ENCODE peak calls at places on chromosomes 1 and 21, in ten cellular contexts. One of them, this sample, is unnamed.

GRCh38 chr1:81666586-81666985 is 134.1 kb upstream of the ADGRL2 start:
- DNase-seq in IMR-90: peak; percentile 40
- DNase-seq in PC-3: no peak
- DNase-seq in mesenchymal stem cell: peak; percentile 16
- DNase-seq in GM23338: no peak
- DNase-seq in HepG2: no peak
- DNase-seq in OCI-LY7: no peak
- DNase-seq in HCT116: no peak
- DNase-seq in K562: no peak
- DNase-seq in hepatocyte: no peak
- DNase-seq in this sample: no peak

GRCh38 chr1:40132383-40133121 is 28.6 kb upstream of the RLF start:
- DNase-seq in IMR-90: no peak
- DNase-seq in PC-3: no peak
- DNase-seq in mesenchymal stem cell: no peak
- DNase-seq in GM23338: peak; percentile 7
- DNase-seq in HepG2: no peak
- DNase-seq in OCI-LY7: no peak
- DNase-seq in HCT116: no peak
- DNase-seq in K562: no peak
- DNase-seq in hepatocyte: no peak
- DNase-seq in this sample: no peak

GRCh38 chr21:38881041-38881570 is 75.4 kb downstream of the ETS2 start:
- DNase-seq in IMR-90: no peak
- DNase-seq in PC-3: peak; percentile 73
- DNase-seq in mesenchymal stem cell: no peak
- DNase-seq in GM23338: no peak
- DNase-seq in HepG2: no peak
- DNase-seq in OCI-LY7: no peak
- DNase-seq in HCT116: no peak
- DNase-seq in K562: no peak
- DNase-seq in hepatocyte: no peak
- DNase-seq in this sample: no peak

GRCh38 chr1:23446644-23447310 is 22.2 kb upstream of the TCEA3 start:
- DNase-seq in IMR-90: no peak
- DNase-seq in PC-3: no peak
- DNase-seq in mesenchymal stem cell: no peak
- DNase-seq in GM23338: no peak
- DNase-seq in HepG2: no peak
- DNase-seq in OCI-LY7: no peak
- DNase-seq in HCT116: no peak
- DNase-seq in K562: no peak
- DNase-seq in hepatocyte: no peak
- DNase-seq in this sample: no peak

GRCh38 chr1:5447479-5448070 is 544.6 kb downstream of the NPHP4 start:
- DNase-seq in IMR-90: no peak
- DNase-seq in PC-3: no peak
- DNase-seq in mesenchymal stem cell: no peak
- DNase-seq in GM23338: no peak
- DNase-seq in HepG2: no peak
- DNase-seq in OCI-LY7: no peak
- DNase-seq in HCT116: no peak
- DNase-seq in K562: no peak
- DNase-seq in hepatocyte: peak; percentile 26
- DNase-seq in this sample: no peak

GRCh38 chr1:166172106-166172505 is 5.3 kb upstream of the FAM78B start:
- DNase-seq in IMR-90: no peak
- DNase-seq in PC-3: no peak
- DNase-seq in mesenchymal stem cell: no peak
- DNase-seq in GM23338: no peak
- DNase-seq in HepG2: no peak
- DNase-seq in OCI-LY7: no peak
- DNase-seq in HCT116: no peak
- DNase-seq in K562: no peak
- DNase-seq in hepatocyte: no peak
- DNase-seq in this sample: no peak

GRCh38 chr1:110319332-110320167 is 19.6 kb upstream of the RBM15 start:
- DNase-seq in IMR-90: no peak
- DNase-seq in PC-3: no peak
- DNase-seq in mesenchymal stem cell: no peak
- DNase-seq in GM23338: no peak
- DNase-seq in HepG2: no peak
- DNase-seq in OCI-LY7: no peak
- DNase-seq in HCT116: no peak
- DNase-seq in K562: no peak
- DNase-seq in hepatocyte: no peak
- DNase-seq in this sample: no peak

GRCh38 chr1:182054698-182055326 is 6.7 kb downstream of the ZNF648 start:
- DNase-seq in IMR-90: no peak
- DNase-seq in PC-3: peak; percentile 59
- DNase-seq in mesenchymal stem cell: no peak
- DNase-seq in GM23338: peak; percentile 93
- DNase-seq in HepG2: peak; percentile 39
- DNase-seq in OCI-LY7: peak; percentile 62
- DNase-seq in HCT116: peak; percentile 26
- DNase-seq in K562: peak; percentile 47
- DNase-seq in hepatocyte: peak; percentile 56
- DNase-seq in this sample: peak; percentile 84

DNA sequence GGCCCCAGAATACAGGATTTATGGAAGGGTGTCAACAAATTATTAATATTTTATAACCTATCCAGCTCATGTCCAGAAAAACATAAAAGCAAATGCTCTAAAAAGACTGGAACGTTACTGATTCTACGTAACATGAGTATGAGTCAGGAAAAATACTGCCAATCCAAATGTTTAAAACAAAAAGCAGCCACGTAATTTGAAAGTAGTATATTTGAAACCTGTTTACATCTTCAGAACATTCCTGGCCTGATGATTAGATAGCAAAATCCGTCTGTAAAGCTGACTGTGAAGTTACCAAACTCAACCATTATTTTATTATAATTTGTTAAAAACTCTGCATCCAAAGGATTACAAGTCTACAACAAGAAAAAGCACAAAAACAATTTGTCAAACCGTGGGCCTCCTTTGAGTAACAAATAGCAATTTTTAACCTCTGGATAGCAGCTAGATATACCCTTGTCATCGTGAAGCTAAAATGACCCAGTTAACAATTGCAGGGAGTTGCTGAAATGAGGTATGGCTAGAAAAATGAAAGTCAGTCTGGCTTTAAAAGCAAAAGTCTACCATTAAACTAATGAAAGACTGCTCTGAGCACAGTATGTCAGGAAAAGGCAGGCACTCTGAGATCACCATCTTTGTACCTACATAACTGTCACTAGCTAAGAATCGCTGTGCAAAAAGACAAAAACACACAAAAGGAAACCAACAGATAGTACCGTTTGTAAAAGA is 1.2 kb downstream of the UBR4 start:
- DNase-seq in IMR-90: peak; percentile 91
- DNase-seq in PC-3: peak; percentile 43
- DNase-seq in mesenchymal stem cell: peak; percentile 83
- DNase-seq in GM23338: no peak
- DNase-seq in HepG2: no peak
- DNase-seq in OCI-LY7: no peak
- DNase-seq in HCT116: no peak
- DNase-seq in K562: no peak
- DNase-seq in hepatocyte: no peak
- DNase-seq in this sample: no peak
- H3K4me1 ChIP-seq in IMR-90: peaks cover 7% of the 10 kb centered on the region
- H3K4me1 ChIP-seq in PC-3: peaks cover 44% of the 10 kb centered on the region
- H3K4me1 ChIP-seq in mesenchymal stem cell: peaks cover 8% of the 10 kb centered on the region
- H3K4me1 ChIP-seq in GM23338: peaks cover 26% of the 10 kb centered on the region
- H3K4me1 ChIP-seq in HepG2: peaks cover 82% of the 10 kb centered on the region
- H3K4me1 ChIP-seq in OCI-LY7: peaks cover 57% of the 10 kb centered on the region
- H3K4me1 ChIP-seq in HCT116: peaks cover 37% of the 10 kb centered on the region
- H3K4me1 ChIP-seq in K562: peaks cover 20% of the 10 kb centered on the region
- H3K4me1 ChIP-seq in hepatocyte: peaks cover 51% of the 10 kb centered on the region
- H3K4me1 ChIP-seq in this sample: peaks cover 69% of the 10 kb centered on the region

DNA sequence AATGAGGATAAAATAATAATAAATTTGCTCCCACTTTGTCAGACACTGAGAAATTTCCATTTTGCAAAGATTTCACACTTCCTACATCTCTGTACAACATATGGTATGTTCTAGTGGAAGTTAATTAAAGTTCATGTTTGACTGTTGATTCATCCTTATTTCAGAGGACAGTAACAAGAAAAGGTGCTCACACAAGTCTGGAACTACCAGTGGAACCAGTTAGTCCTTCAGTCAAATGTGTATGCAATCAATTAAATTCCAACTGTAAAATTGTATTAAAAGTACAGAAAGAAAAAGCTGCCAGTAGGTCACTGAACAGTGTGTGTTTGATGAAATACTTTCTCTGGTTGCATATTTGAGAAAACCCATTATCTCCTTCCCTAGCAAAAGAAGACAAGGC is 496.0 kb upstream of the PKN2 start:
- DNase-seq in IMR-90: no peak
- DNase-seq in PC-3: no peak
- DNase-seq in mesenchymal stem cell: no peak
- DNase-seq in GM23338: no peak
- DNase-seq in HepG2: no peak
- DNase-seq in OCI-LY7: no peak
- DNase-seq in HCT116: no peak
- DNase-seq in K562: no peak
- DNase-seq in hepatocyte: no peak
- DNase-seq in this sample: no peak
- H2AFZ ChIP-seq in IMR-90: no peak overlapping the region
- H2AFZ ChIP-seq in PC-3: no peak overlapping the region
- H2AFZ ChIP-seq in mesenchymal stem cell: no peak overlapping the region
- H2AFZ ChIP-seq in GM23338: no peak overlapping the region
- H2AFZ ChIP-seq in HepG2: no peak overlapping the region
- H2AFZ ChIP-seq in OCI-LY7: no peak overlapping the region
- H2AFZ ChIP-seq in HCT116: no peak overlapping the region
- H2AFZ ChIP-seq in K562: no peak overlapping the region
- H2AFZ ChIP-seq in hepatocyte: no peak overlapping the region
- H2AFZ ChIP-seq in this sample: no peak overlapping the region

GRCh38 chr1:8464987-8465386 is 147.1 kb downstream of the SLC45A1 start:
- DNase-seq in IMR-90: peak; percentile 74
- DNase-seq in PC-3: no peak
- DNase-seq in mesenchymal stem cell: peak; percentile 58
- DNase-seq in GM23338: no peak
- DNase-seq in HepG2: no peak
- DNase-seq in OCI-LY7: peak; percentile 45
- DNase-seq in HCT116: no peak
- DNase-seq in K562: no peak
- DNase-seq in hepatocyte: no peak
- DNase-seq in this sample: no peak

GRCh38 chr1:8464377-8464776 is 146.5 kb downstream of the SLC45A1 start:
- DNase-seq in IMR-90: no peak
- DNase-seq in PC-3: no peak
- DNase-seq in mesenchymal stem cell: no peak
- DNase-seq in GM23338: peak; percentile 47
- DNase-seq in HepG2: no peak
- DNase-seq in OCI-LY7: no peak
- DNase-seq in HCT116: no peak
- DNase-seq in K562: no peak
- DNase-seq in hepatocyte: no peak
- DNase-seq in this sample: no peak

GRCh38 chr1:8461341-8462110 is 143.6 kb downstream of the SLC45A1 start:
- DNase-seq in IMR-90: no peak
- DNase-seq in PC-3: no peak
- DNase-seq in mesenchymal stem cell: no peak
- DNase-seq in GM23338: no peak
- DNase-seq in HepG2: no peak
- DNase-seq in OCI-LY7: peak; percentile 83
- DNase-seq in HCT116: no peak
- DNase-seq in K562: no peak
- DNase-seq in hepatocyte: no peak
- DNase-seq in this sample: no peak

GRCh38 chr1:8462298-8462946 is 144.5 kb downstream of the SLC45A1 start:
- DNase-seq in IMR-90: no peak
- DNase-seq in PC-3: no peak
- DNase-seq in mesenchymal stem cell: peak; percentile 24
- DNase-seq in GM23338: no peak
- DNase-seq in HepG2: no peak
- DNase-seq in OCI-LY7: no peak
- DNase-seq in HCT116: no peak
- DNase-seq in K562: no peak
- DNase-seq in hepatocyte: no peak
- DNase-seq in this sample: no peak

DNA sequence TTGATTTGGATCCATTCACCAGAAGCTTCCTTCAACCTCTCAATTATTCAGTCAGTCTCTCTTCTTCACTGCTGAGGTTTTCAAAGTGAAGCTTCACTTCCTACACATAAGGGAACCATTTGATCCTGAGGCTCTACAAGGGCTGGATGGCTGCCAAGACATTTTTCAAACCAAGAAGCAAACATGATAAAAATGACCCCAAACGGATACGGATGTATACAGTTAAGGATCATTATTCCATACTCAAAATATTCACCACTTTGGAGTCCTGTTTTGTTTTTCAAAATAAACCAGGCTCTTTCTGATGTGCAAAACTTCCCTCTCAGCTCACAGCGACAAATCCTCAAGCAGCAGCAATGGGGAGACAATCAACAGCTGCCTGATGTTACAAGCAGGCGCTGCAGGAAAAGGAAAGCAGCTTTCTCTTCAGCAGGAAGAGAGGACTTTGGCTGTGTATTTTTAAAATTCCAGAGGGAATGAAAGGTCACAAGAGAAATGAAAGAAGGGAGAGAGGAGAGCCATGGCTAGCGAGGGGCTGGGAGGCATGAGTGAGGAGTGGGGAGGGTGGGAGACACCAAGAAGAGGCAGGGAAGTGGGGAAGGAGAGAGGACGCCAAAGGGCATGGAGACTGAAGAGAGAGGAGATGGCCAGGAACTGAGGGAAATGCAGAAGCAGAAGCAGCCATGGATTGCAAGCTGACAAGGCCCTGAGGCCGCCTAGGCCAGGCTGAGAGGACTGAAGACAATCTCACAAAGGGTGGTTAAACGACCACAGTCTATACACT is 145.4 kb downstream of the SLC45A1 start:
- DNase-seq in IMR-90: peak; percentile 89
- DNase-seq in PC-3: peak; percentile 44
- DNase-seq in mesenchymal stem cell: peak; percentile 93
- DNase-seq in GM23338: no peak
- DNase-seq in HepG2: peak; percentile 60
- DNase-seq in OCI-LY7: peak; percentile 42
- DNase-seq in HCT116: no peak
- DNase-seq in K562: no peak
- DNase-seq in hepatocyte: peak; percentile 45
- DNase-seq in this sample: no peak
- H3K4me1 ChIP-seq in IMR-90: peaks cover 37% of the 10 kb centered on the region
- H3K4me1 ChIP-seq in PC-3: peaks cover 11% of the 10 kb centered on the region
- H3K4me1 ChIP-seq in mesenchymal stem cell: peaks cover 18% of the 10 kb centered on the region
- H3K4me1 ChIP-seq in GM23338: peaks cover 71% of the 10 kb centered on the region
- H3K4me1 ChIP-seq in HepG2: peaks cover 60% of the 10 kb centered on the region
- H3K4me1 ChIP-seq in OCI-LY7: peaks cover 94% of the 10 kb centered on the region
- H3K4me1 ChIP-seq in HCT116: no peaks in the 10 kb centered on the region
- H3K4me1 ChIP-seq in K562: peaks cover 15% of the 10 kb centered on the region
- H3K4me1 ChIP-seq in hepatocyte: peaks cover 34% of the 10 kb centered on the region
- H3K4me1 ChIP-seq in this sample: peaks cover 29% of the 10 kb centered on the region

GRCh38 chr1:16047791-16048475 is 4.4 kb downstream of the CLCNKB start:
- DNase-seq in IMR-90: no peak
- DNase-seq in PC-3: no peak
- DNase-seq in mesenchymal stem cell: no peak
- DNase-seq in GM23338: no peak
- DNase-seq in HepG2: no peak
- DNase-seq in OCI-LY7: no peak
- DNase-seq in HCT116: no peak
- DNase-seq in K562: no peak
- DNase-seq in hepatocyte: no peak
- DNase-seq in this sample: no peak

GRCh38 chr1:16046865-16047264 is 3.3 kb downstream of the CLCNKB start:
- DNase-seq in IMR-90: no peak
- DNase-seq in PC-3: no peak
- DNase-seq in mesenchymal stem cell: peak; percentile 39
- DNase-seq in GM23338: no peak
- DNase-seq in HepG2: peak; percentile 34
- DNase-seq in OCI-LY7: no peak
- DNase-seq in HCT116: no peak
- DNase-seq in K562: no peak
- DNase-seq in hepatocyte: peak; percentile 43
- DNase-seq in this sample: no peak

GRCh38 chr1:16050328-16050727 is 6.7 kb downstream of the CLCNKB start:
- DNase-seq in IMR-90: no peak
- DNase-seq in PC-3: no peak
- DNase-seq in mesenchymal stem cell: no peak
- DNase-seq in GM23338: no peak
- DNase-seq in HepG2: no peak
- DNase-seq in OCI-LY7: no peak
- DNase-seq in HCT116: no peak
- DNase-seq in K562: no peak
- DNase-seq in hepatocyte: no peak
- DNase-seq in this sample: no peak

GRCh38 chr1:16051039-16051438 is 7.5 kb downstream of the CLCNKB start:
- DNase-seq in IMR-90: no peak
- DNase-seq in PC-3: no peak
- DNase-seq in mesenchymal stem cell: no peak
- DNase-seq in GM23338: no peak
- DNase-seq in HepG2: no peak
- DNase-seq in OCI-LY7: no peak
- DNase-seq in HCT116: no peak
- DNase-seq in K562: no peak
- DNase-seq in hepatocyte: no peak
- DNase-seq in this sample: no peak

DNA sequence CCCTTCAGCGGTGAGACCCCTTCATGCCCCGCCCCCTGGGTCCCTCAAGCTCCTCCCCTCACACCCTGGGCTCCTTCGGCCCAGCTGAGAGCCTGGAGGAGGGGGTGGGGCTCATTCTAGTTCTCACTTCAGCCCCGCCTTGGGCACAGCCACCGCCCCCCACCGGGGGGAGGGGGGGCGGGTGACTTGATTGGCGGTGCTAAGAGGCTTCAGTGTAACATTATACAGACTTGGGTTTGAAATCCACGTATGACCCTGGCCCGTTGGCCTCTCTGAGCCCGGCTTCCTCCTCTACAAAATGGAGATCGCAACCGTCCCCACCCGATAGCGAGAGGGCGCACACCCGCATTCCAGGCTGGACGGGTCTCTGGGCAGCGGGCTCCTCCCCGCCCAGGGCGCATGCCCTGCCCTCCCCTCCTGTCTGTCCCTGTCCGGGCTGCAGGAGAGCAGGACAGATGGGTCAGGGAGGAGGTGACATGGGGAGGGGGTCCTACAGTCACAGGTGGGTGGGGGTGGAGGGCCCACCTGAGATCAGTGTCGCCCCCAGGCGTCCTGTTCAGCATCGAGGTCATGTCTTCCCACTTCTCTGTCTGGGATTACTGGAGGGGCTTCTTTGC is 5.1 kb downstream of the CLCNKB start:
- DNase-seq in IMR-90: no peak
- DNase-seq in PC-3: no peak
- DNase-seq in mesenchymal stem cell: peak; percentile 62
- DNase-seq in GM23338: peak; percentile 97
- DNase-seq in HepG2: no peak
- DNase-seq in OCI-LY7: peak; percentile 51
- DNase-seq in HCT116: no peak
- DNase-seq in K562: peak; percentile 87
- DNase-seq in hepatocyte: peak; percentile 88
- DNase-seq in this sample: peak; percentile 49
- H2AFZ ChIP-seq in IMR-90: peak overlapping the region; percentile 88
- H2AFZ ChIP-seq in PC-3: peak overlapping the region; percentile 38
- H2AFZ ChIP-seq in mesenchymal stem cell: no peak overlapping the region
- H2AFZ ChIP-seq in GM23338: peak overlapping the region; percentile 94
- H2AFZ ChIP-seq in HepG2: no peak overlapping the region
- H2AFZ ChIP-seq in OCI-LY7: no peak overlapping the region
- H2AFZ ChIP-seq in HCT116: no peak overlapping the region
- H2AFZ ChIP-seq in K562: peak overlapping the region; percentile 97
- H2AFZ ChIP-seq in hepatocyte: peak overlapping the region; percentile 81
- H2AFZ ChIP-seq in this sample: no peak overlapping the region